ENCODE peak calls at places on chromosomes 13 and 19, in four cellular contexts. R is dorsolateral prefrontal cortex, A is heart right ventricle, J is endodermal cell. Y is an unnamed sample.
A peak's percentile ranks its signal among the peaks of the same experiment; 100 is the strongest.

GRCh38 chr19:48717059-48717395 is 2.5 kb downstream of the MAMSTR start:
- DNase-seq in R (no peak), A (no peak), J (no peak), Y (no peak)

GRCh38 chr19:45767881-45768643 is 990 bp downstream of the SIX5 start:
- DNase-seq in R (peak; percentile 42), A (peak; percentile 72), J (peak; percentile 85), Y (peak; percentile 75)

GRCh38 chr13:62123409-62123808 is 707.8 kb upstream of the PCDH20 start:
- DNase-seq in R (no peak), A (no peak), J (no peak), Y (no peak)

GRCh38 chr19:45542234-45542668 is 35.0 kb downstream of the VASP start:
- DNase-seq in R (no peak), A (no peak), J (no peak), Y (no peak)

GRCh38 chr13:101536079-101536478 is 83.6 kb downstream of the ITGBL1 start:
- DNase-seq in R (no peak), A (no peak), J (no peak), Y (no peak)

GRCh38 chr19:41958367-41959055 is 610 bp downstream of the RABAC1 start:
- DNase-seq in R (peak; percentile 65), A (peak; percentile 86), J (peak; percentile 97), Y (peak; percentile 84)

GRCh38 chr19:45103625-45104319 is 10.8 kb downstream of the PPP1R37 start:
- DNase-seq in R (no peak), A (peak; percentile 29), J (peak; percentile 60), Y (no peak)

GRCh38 chr19:52638601-52639000 is 446 bp upstream of the ZNF83 start:
- DNase-seq in R (peak; percentile 34), A (peak; percentile 17), J (no peak), Y (peak; percentile 43)

GRCh38 chr19:33785795-33786194 is 10.9 kb upstream of the KCTD15 start:
- DNase-seq in R (no peak), A (no peak), J (no peak), Y (no peak)

GRCh38 chr13:51679616-51680015 is 95.4 kb downstream of the WDFY2 start:
- DNase-seq in R (no peak), A (no peak), J (no peak), Y (no peak)
- H3K27ac ChIP-seq in R (no peak overlapping the region), A (no peak overlapping the region), J (no peak overlapping the region), Y (no peak overlapping the region)

GRCh38 chr13:49922301-49922700 is 13.8 kb downstream of the SPRYD7 start:
- DNase-seq in R (no peak), A (no peak), J (no peak), Y (no peak)

GRCh38 chr13:49932868-49933267 is 3.3 kb downstream of the SPRYD7 start:
- DNase-seq in R (no peak), A (no peak), J (no peak), Y (no peak)

GRCh38 chr13:49932066-49932465 is 4.1 kb downstream of the SPRYD7 start:
- DNase-seq in R (no peak), A (no peak), J (no peak), Y (no peak)

GRCh38 chr13:49926019-49926418 is 10.1 kb downstream of the SPRYD7 start:
- DNase-seq in R (no peak), A (no peak), J (no peak), Y (no peak)

GRCh38 chr13:49927755-49928154 is 8.4 kb downstream of the SPRYD7 start:
- DNase-seq in R (no peak), A (no peak), J (no peak), Y (no peak)
- H3K27ac ChIP-seq in R (no peak overlapping the region), A (no peak overlapping the region), J (no peak overlapping the region), Y (no peak overlapping the region)

GRCh38 chr13:37954191-37954590 is 84.6 kb upstream of the TRPC4 start:
- DNase-seq in R (no peak), A (no peak), J (no peak), Y (no peak)
- H3K27ac ChIP-seq in R (no peak overlapping the region), A (no peak overlapping the region), J (no peak overlapping the region), Y (no peak overlapping the region)

DNA sequence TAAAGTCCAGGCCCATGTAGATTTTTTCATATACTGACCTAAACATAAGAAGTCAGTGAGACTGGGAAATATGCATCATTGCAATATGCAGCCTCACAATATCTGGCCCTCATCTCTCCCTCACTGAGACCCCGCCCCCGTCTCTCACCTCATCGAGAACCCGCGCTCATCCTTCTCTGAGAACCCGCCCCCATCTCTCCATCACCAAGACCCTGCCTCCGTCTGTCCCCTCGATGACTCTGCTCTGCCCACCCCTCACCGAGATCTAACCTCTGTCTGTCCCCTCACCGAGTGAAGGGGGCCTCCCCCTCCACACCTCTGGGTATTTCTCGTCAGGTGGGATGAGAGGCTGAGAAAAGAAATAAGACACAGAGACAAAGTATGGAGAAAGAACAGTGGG is 20.5 kb upstream of the ZNF846 start:
- DNase-seq in R (no peak), A (no peak), J (peak; percentile 56), Y (no peak)
- H3K27ac ChIP-seq in R (peak overlapping the region; percentile 30), A (no peak overlapping the region), J (no peak overlapping the region), Y (peak overlapping the region; percentile 98)

DNA sequence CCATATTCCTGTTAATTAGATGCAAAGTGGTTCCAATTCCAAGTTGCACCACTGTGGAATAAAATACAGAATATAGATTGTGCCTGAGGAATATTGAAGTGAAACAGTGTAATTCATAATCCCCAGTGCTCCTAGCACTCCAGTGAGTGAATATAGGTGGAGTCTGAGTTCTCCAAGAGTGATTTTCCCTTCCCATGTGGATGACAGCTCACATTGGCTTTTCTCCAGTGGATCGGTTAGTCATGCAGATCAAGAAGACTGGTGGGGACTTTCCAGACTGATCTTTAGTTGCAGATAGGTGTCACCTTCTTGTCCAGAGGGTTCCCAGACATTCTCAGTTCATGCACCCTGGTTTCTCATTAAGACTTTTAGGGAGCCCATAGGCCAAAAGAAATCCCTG is 47.8 kb downstream of the SPATA13 start:
- DNase-seq in R (no peak), A (no peak), J (no peak), Y (no peak)
- H3K27ac ChIP-seq in R (peak overlapping the region; percentile 18), A (no peak overlapping the region), J (no peak overlapping the region), Y (no peak overlapping the region)

GRCh38 chr13:48891586-48891985 is 84.1 kb upstream of the FNDC3A start:
- DNase-seq in R (no peak), A (no peak), J (no peak), Y (no peak)
- H3K27ac ChIP-seq in R (no peak overlapping the region), A (no peak overlapping the region), J (no peak overlapping the region), Y (no peak overlapping the region)